ENCODE peak calls at places on chromosome 16, in seven cellular contexts. H is transverse colon, U is HL-60, R is breast epithelium, T is suprapubic skin, L is prostate gland, C is Panc1. E is an unnamed sample.
A peak's percentile ranks its signal among the peaks of the same experiment; 100 is the strongest.

GRCh38 chr16:52976539-52977167 is 76.0 kb downstream of the CHD9NB start:
- DNase-seq in H (no peak), U (peak; percentile 4), R (no peak), T (no peak), L (no peak), C (no peak), E (no peak)

GRCh38 chr16:4052801-4053662 is 63.2 kb downstream of the ADCY9 start:
- DNase-seq in H (peak; percentile 69), U (peak; percentile 70), R (peak; percentile 62), T (peak; percentile 90), L (peak; percentile 52), C (no peak), E (no peak)

GRCh38 chr16:54630284-54630967 is 300.2 kb upstream of the IRX5 start:
- DNase-seq in H (no peak), U (no peak), R (no peak), T (no peak), L (no peak), C (no peak), E (no peak)

GRCh38 chr16:68994324-68994723 is 111.1 kb upstream of the HAS3 start:
- DNase-seq in H (no peak), U (no peak), R (no peak), T (no peak), L (no peak), C (no peak), E (no peak)

GRCh38 chr16:19879241-19879792 is 5.3 kb downstream of the GPRC5B start:
- DNase-seq in H (no peak), U (no peak), R (no peak), T (no peak), L (peak; percentile 68), C (no peak), E (no peak)

GRCh38 chr16:1188781-1189189 is 35.9 kb downstream of the CACNA1H start:
- DNase-seq in H (peak; percentile 44), U (peak; percentile 3), R (peak; percentile 79), T (no peak), L (peak; percentile 32), C (no peak), E (no peak)

GRCh38 chr16:71504901-71505300 is 15.8 kb upstream of the ZNF19 start:
- DNase-seq in H (no peak), U (no peak), R (no peak), T (no peak), L (no peak), C (no peak), E (no peak)

GRCh38 chr16:62149646-62150045 is 113.4 kb upstream of the CDH8 start:
- DNase-seq in H (no peak), U (no peak), R (no peak), T (no peak), L (no peak), C (no peak), E (no peak)

GRCh38 chr16:66146689-66147330 is 219.7 kb upstream of the CDH5 start:
- DNase-seq in H (no peak), U (no peak), R (no peak), T (no peak), L (no peak), C (no peak), E (no peak)

GRCh38 chr16:53744449-53744848 is 40.5 kb downstream of the FTO start:
- DNase-seq in H (no peak), U (no peak), R (no peak), T (no peak), L (no peak), C (no peak), E (no peak)

GRCh38 chr16:2698103-2698870 is 16.0 kb downstream of the KCTD5 start:
- DNase-seq in H (no peak), U (no peak), R (no peak), T (no peak), L (no peak), C (no peak), E (no peak)

GRCh38 chr16:22353188-22353919 is 21.1 kb downstream of the CDR2 start:
- DNase-seq in H (peak; percentile 32), U (peak; percentile 76), R (no peak), T (no peak), L (no peak), C (no peak), E (no peak)

DNA sequence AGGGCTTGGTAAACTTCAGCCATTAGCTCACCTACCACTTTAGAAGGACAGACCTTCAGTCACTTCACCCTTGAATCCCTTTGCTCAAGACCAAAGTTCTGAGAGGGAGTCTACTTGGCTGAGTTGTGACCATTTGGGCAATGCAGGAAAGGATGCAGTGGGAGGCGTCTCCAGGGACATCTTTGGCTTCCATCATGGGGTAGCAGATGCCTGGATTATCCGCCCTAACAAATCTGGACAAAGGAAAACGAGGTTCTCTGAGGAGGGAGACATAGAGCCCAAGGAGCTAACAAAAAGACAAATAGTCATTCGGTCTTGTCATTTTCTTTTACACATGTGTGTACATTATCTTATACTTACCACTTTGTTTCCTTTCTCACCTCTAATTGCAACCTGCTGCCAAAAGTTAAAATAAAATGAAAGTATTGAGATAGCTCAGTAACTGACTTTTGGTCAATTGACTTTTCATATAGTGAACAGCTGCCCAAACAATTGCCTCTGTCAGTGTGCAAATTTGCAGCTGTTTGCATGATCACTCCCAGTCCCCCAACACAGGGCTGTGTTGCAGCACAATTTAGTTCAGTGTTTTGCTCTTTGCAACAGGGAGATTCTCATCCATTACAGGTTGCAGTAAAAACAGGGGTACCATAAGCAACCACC is 108.9 kb upstream of the EEF2KMT start:
- DNase-seq in H (no peak), U (no peak), R (no peak), T (no peak), L (no peak), C (no peak), E (no peak)
- H3K4me3 ChIP-seq in H (no peak overlapping the region), U (no peak overlapping the region), R (no peak overlapping the region), T (no peak overlapping the region), L (no peak overlapping the region), C (no peak overlapping the region), E (no peak overlapping the region)

DNA sequence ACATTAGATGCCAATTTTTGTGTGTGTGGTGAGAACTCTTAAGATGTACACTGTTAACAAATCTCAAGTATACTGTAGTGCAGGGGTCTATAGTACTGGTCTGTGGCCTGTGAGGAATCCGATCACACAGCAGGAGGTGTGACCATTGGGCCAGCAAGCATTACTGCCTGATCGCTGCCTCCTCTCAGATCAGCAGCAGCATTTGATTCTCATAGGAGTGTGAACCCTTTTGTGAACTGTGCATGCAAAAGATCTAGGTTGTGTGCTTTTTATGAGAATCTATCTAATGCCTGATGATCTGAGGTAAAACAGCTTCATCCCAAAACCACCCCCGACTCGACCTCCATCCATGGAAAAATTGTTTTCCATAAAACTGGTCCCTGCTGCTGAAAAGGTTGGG is 12.6 kb downstream of the ZNF267 start:
- DNase-seq in H (no peak), U (no peak), R (no peak), T (no peak), L (no peak), C (no peak), E (no peak)
- TF ChIP-seq POLR2AphosphoS5 in H (no peak), U (no peak), R (no peak), T (no peak), L (no peak), C (no peak), E (no peak)

GRCh38 chr16:29899516-29900101 is at the start of gene SEZ6L2:
- DNase-seq in H (peak; percentile 86), U (peak; percentile 51), R (peak; percentile 83), T (no peak), L (peak; percentile 82), C (peak; percentile 76), E (no peak)

GRCh38 chr16:29900102-29900887 is at the start of gene ASPHD1:
- DNase-seq in H (no peak), U (peak; percentile 33), R (no peak), T (no peak), L (peak; percentile 42), C (peak; percentile 57), E (no peak)

GRCh38 chr16:29898135-29898534 is 1.2 kb downstream of the SEZ6L2 start:
- DNase-seq in H (no peak), U (no peak), R (no peak), T (no peak), L (no peak), C (no peak), E (no peak)

GRCh38 chr16:29897333-29897732 is 2.0 kb downstream of the SEZ6L2 start:
- DNase-seq in H (no peak), U (no peak), R (no peak), T (no peak), L (no peak), C (no peak), E (no peak)

DNA sequence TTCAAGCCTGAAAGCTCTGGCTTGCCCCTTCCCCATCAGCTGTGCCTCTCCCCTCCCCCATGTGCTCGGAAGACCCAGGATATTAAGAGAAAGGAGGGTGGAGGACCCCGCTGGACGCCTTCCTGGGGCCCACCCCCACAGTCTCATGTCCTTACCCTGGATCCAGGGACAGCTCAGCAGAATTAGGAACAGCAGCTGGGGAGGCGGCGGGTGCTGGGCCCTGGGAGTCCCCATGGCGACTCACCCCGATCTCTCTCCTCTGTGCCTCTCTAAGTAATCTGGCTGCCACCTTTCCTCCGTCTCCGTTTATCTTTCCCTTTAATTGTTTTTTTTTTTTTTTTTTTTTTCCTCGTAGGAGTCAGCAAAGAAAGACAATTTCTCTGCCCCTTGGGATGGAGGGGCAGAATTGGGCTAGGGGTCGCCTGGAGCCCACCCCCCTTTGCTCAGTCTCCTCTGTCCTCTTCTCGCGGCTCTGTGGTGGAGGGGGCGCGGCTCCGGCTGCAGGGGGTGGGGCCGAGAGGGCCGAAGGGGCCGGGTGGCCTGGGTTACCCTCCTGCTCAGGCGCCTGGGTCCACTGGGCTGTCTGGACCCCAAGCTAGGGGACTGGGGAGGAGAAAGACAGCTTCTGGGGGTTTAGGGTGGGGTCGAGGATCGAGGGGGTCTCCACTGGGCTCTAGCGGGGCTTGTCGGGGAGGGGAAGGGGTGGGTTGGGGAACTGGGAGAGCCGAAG is 399 bp downstream of the SEZ6L2 start:
- DNase-seq in H (peak; percentile 69), U (no peak), R (peak; percentile 64), T (no peak), L (no peak), C (no peak), E (no peak)
- H3K4me3 ChIP-seq in H (peak overlapping the region; percentile 74), U (no peak overlapping the region), R (peak overlapping the region; percentile 73), T (peak overlapping the region; percentile 65), L (peak overlapping the region; percentile 57), C (peak overlapping the region; percentile 71), E (peak overlapping the region; percentile 80)

GRCh38 chr16:86166414-86166813 is 267.5 kb downstream of the IRF8 start:
- DNase-seq in H (no peak), U (no peak), R (no peak), T (no peak), L (no peak), C (no peak), E (no peak)

GRCh38 chr16:86170720-86171119 is 271.8 kb downstream of the IRF8 start:
- DNase-seq in H (no peak), U (no peak), R (no peak), T (no peak), L (no peak), C (no peak), E (no peak)

GRCh38 chr16:86176462-86176861 is 277.5 kb downstream of the IRF8 start:
- DNase-seq in H (no peak), U (no peak), R (no peak), T (no peak), L (no peak), C (no peak), E (no peak)

GRCh38 chr16:86167061-86167460 is 268.1 kb downstream of the IRF8 start:
- DNase-seq in H (peak; percentile 17), U (no peak), R (no peak), T (no peak), L (no peak), C (no peak), E (no peak)

DNA sequence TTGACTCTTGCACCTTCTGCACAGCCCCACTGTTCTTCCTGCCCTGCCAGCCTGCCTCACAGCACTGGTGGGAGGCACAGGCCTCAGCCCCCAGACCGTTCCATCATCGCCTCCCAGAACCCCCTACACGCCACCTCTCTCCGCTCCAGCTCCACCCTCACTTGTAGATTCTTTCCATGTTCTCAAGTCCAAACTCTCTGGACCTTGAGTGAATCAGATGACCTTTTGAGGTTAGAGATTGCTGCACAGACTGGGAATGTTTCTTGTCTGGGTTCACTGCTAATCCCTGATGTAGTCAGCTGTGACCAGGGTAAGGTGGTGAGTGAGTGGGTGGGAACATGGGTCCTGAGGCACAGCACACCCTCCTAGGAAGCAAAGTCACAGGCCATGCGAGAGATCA is 272.4 kb downstream of the IRF8 start:
- DNase-seq in H (no peak), U (no peak), R (no peak), T (no peak), L (no peak), C (no peak), E (no peak)
- TF ChIP-seq POLR2AphosphoS5 in H (peak; percentile 36), U (no peak), R (no peak), T (no peak), L (no peak), C (no peak), E (no peak)